ENCODE peak calls at places on chromosome X, in four cellular contexts. D is GM12878, J is HepG2, M is K562. T is an unnamed sample.

GRCh38 chrX:122943918-122944317 is 240.2 kb upstream of the GRIA3 start:
- DNase-seq in J (no peak), M (no peak), D (no peak), T (no peak)

GRCh38 chrX:1661048-1661921 is 46.4 kb downstream of the ASMT start:
- DNase-seq in M (peak), J (peak), D (peak), T (no peak)

GRCh38 chrX:37685452-37686347 is at the start of gene XK:
- DNase-seq in J (no peak), D (no peak), M (peak), T (peak)

GRCh38 chrX:52577464-52578173 is 60.8 kb upstream of the XAGE1B start:
- DNase-seq in M (no peak), D (no peak), J (no peak), T (no peak)

GRCh38 chrX:118545510-118545909 is 49.9 kb downstream of the DOCK11 start:
- DNase-seq in D (no peak), J (no peak), M (no peak), T (no peak)

GRCh38 chrX:130393451-130394074 is 8.1 kb upstream of the GPR119 start:
- DNase-seq in M (peak), J (peak), D (no peak), T (peak)

GRCh38 chrX:39152106-39152649 is 350.9 kb downstream of the MID1IP1 start:
- DNase-seq in D (no peak), J (no peak), M (peak), T (peak)

GRCh38 chrX:15349046-15349445 is 13.7 kb upstream of the PIGA start:
- DNase-seq in D (no peak), J (peak), M (peak), T (peak)

GRCh38 chrX:19543951-19544359 is 28.6 kb upstream of the MAP3K15 start:
- DNase-seq in M (no peak), D (no peak), J (no peak), T (no peak)

GRCh38 chrX:39736219-39737211 is 361.2 kb downstream of the BCOR start:
- DNase-seq in D (no peak), M (no peak), J (no peak), T (peak)

GRCh38 chrX:16771483-16772398 is 14.5 kb upstream of the TXLNG start:
- DNase-seq in D (no peak), J (peak), M (peak), T (peak)

GRCh38 chrX:103918050-103918449 is 44.4 kb upstream of the TMSB15B start:
- DNase-seq in D (no peak), M (peak), J (no peak), T (peak)

GRCh38 chrX:39158801-39159657 is 357.8 kb downstream of the MID1IP1 start:
- DNase-seq in J (no peak), M (no peak), D (peak), T (peak)

GRCh38 chrX:75230296-75230695 is 43.6 kb upstream of the UPRT start:
- DNase-seq in J (no peak), M (no peak), D (no peak), T (no peak)

GRCh38 chrX:50941638-50942037 is 31.1 kb downstream of the BMP15 start:
- DNase-seq in J (no peak), D (no peak), M (no peak), T (peak)
- TF ChIP-seq SIN3A in J (no peak), D (no peak), M (no peak), T (no peak)

GRCh38 chrX:132986556-132986955 is 28.1 kb upstream of the HS6ST2 start:
- DNase-seq in D (no peak), M (no peak), J (no peak), T (no peak)

GRCh38 chrX:132983496-132983895 is 25.1 kb upstream of the HS6ST2 start:
- DNase-seq in D (no peak), M (no peak), J (no peak), T (peak)

GRCh38 chrX:132984058-132984650 is 25.7 kb upstream of the HS6ST2 start:
- DNase-seq in D (no peak), J (no peak), M (no peak), T (peak)
- TF ChIP-seq SMC3 in D (no peak), J (no peak), M (no peak), T (no peak)

GRCh38 chrX:43676960-43677582 is 21.0 kb downstream of the MAOA start:
- DNase-seq in M (no peak), D (no peak), J (peak), T (peak)
- TF ChIP-seq SIN3A in M (no peak), D (no peak), J (no peak), T (no peak)

DNA sequence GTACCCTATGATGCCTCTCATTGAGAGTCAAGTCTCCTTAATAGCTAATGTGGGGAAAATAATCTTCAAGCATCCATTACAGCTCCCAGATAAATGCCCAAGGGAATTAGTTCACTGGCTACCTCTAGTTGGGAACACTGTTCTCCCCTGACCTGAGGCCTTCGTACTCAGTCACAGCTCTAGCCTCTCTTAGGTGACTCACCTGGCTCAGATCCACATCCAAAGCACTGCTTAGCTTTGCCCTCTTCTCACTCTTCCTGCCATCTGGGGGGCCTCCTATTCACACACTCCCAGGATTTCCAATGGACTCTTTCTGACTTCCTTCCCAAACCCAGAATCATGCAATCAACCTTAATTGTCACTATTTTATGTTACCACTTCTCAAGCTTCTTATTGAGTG is 311.3 kb downstream of the PPP1R2C start:
- DNase-seq in J (no peak), M (no peak), D (no peak), T (no peak)
- TF ChIP-seq SMC3 in J (no peak), M (no peak), D (no peak), T (no peak)